ENCODE peak calls at places on chromosomes 1 and 21, in seven cellular contexts. One of them, this sample, is unnamed.

GRCh38 chr21:33019885-33020557 is 5.7 kb upstream of the OLIG2 start:
- DNase-seq in SK-N-SH: peak
- DNase-seq in heart right ventricle: no peak
- DNase-seq in esophagus squamous epithelium: no peak
- DNase-seq in astrocyte of the cerebellum: no peak
- DNase-seq in mucosa of descending colon: no peak
- DNase-seq in AG09309: no peak
- DNase-seq in this sample: no peak

GRCh38 chr1:39406533-39407478 is 84.6 kb upstream of the BMP8A start:
- DNase-seq in mucosa of descending colon: no peak
- DNase-seq in SK-N-SH: no peak
- DNase-seq in esophagus squamous epithelium: no peak
- DNase-seq in astrocyte of the cerebellum: peak
- DNase-seq in AG09309: no peak
- DNase-seq in heart right ventricle: no peak
- DNase-seq in this sample: no peak

GRCh38 chr1:85566890-85567289 is 13.7 kb upstream of the CCN1 start:
- DNase-seq in SK-N-SH: no peak
- DNase-seq in AG09309: no peak
- DNase-seq in heart right ventricle: no peak
- DNase-seq in mucosa of descending colon: no peak
- DNase-seq in astrocyte of the cerebellum: no peak
- DNase-seq in esophagus squamous epithelium: no peak
- DNase-seq in this sample: no peak

GRCh38 chr1:162918111-162918754 is 57.3 kb upstream of the CCDC190 start:
- DNase-seq in heart right ventricle: no peak
- DNase-seq in astrocyte of the cerebellum: no peak
- DNase-seq in AG09309: no peak
- DNase-seq in esophagus squamous epithelium: no peak
- DNase-seq in mucosa of descending colon: no peak
- DNase-seq in SK-N-SH: peak
- DNase-seq in this sample: no peak

GRCh38 chr1:116420417-116421200 is 47.6 kb downstream of the ATP1A1 start:
- DNase-seq in esophagus squamous epithelium: no peak
- DNase-seq in SK-N-SH: no peak
- DNase-seq in AG09309: no peak
- DNase-seq in astrocyte of the cerebellum: no peak
- DNase-seq in mucosa of descending colon: no peak
- DNase-seq in heart right ventricle: no peak
- DNase-seq in this sample: no peak

GRCh38 chr1:180230416-180230790 is 339 bp downstream of the LHX4 start:
- DNase-seq in heart right ventricle: no peak
- DNase-seq in mucosa of descending colon: no peak
- DNase-seq in AG09309: no peak
- DNase-seq in SK-N-SH: no peak
- DNase-seq in esophagus squamous epithelium: no peak
- DNase-seq in astrocyte of the cerebellum: no peak
- DNase-seq in this sample: no peak

GRCh38 chr1:50422946-50423669 is at the start of gene DMRTA2:
- DNase-seq in esophagus squamous epithelium: no peak
- DNase-seq in SK-N-SH: peak
- DNase-seq in AG09309: no peak
- DNase-seq in astrocyte of the cerebellum: no peak
- DNase-seq in heart right ventricle: no peak
- DNase-seq in mucosa of descending colon: peak
- DNase-seq in this sample: no peak

GRCh38 chr1:96966536-96967138 is 245.1 kb downstream of the PTBP2 start:
- DNase-seq in SK-N-SH: peak
- DNase-seq in esophagus squamous epithelium: no peak
- DNase-seq in astrocyte of the cerebellum: peak
- DNase-seq in heart right ventricle: peak
- DNase-seq in mucosa of descending colon: peak
- DNase-seq in AG09309: peak
- DNase-seq in this sample: no peak

GRCh38 chr1:7967206-7967605 is 5.7 kb downstream of the PARK7 start:
- DNase-seq in heart right ventricle: no peak
- DNase-seq in mucosa of descending colon: no peak
- DNase-seq in esophagus squamous epithelium: no peak
- DNase-seq in AG09309: no peak
- DNase-seq in astrocyte of the cerebellum: no peak
- DNase-seq in SK-N-SH: no peak
- DNase-seq in this sample: no peak

GRCh38 chr1:105492941-105493340 is 1563.5 kb upstream of the PRMT6 start:
- DNase-seq in AG09309: no peak
- DNase-seq in heart right ventricle: no peak
- DNase-seq in astrocyte of the cerebellum: no peak
- DNase-seq in SK-N-SH: no peak
- DNase-seq in mucosa of descending colon: no peak
- DNase-seq in esophagus squamous epithelium: no peak
- DNase-seq in this sample: no peak

GRCh38 chr1:97014426-97014825 is 292.8 kb downstream of the PTBP2 start:
- DNase-seq in esophagus squamous epithelium: no peak
- DNase-seq in astrocyte of the cerebellum: no peak
- DNase-seq in AG09309: no peak
- DNase-seq in mucosa of descending colon: no peak
- DNase-seq in SK-N-SH: no peak
- DNase-seq in heart right ventricle: no peak
- DNase-seq in this sample: no peak

GRCh38 chr1:66350001-66350547 is 183.9 kb upstream of the SGIP1 start:
- DNase-seq in AG09309: no peak
- DNase-seq in astrocyte of the cerebellum: no peak
- DNase-seq in mucosa of descending colon: peak
- DNase-seq in heart right ventricle: no peak
- DNase-seq in SK-N-SH: no peak
- DNase-seq in esophagus squamous epithelium: no peak
- DNase-seq in this sample: no peak

DNA sequence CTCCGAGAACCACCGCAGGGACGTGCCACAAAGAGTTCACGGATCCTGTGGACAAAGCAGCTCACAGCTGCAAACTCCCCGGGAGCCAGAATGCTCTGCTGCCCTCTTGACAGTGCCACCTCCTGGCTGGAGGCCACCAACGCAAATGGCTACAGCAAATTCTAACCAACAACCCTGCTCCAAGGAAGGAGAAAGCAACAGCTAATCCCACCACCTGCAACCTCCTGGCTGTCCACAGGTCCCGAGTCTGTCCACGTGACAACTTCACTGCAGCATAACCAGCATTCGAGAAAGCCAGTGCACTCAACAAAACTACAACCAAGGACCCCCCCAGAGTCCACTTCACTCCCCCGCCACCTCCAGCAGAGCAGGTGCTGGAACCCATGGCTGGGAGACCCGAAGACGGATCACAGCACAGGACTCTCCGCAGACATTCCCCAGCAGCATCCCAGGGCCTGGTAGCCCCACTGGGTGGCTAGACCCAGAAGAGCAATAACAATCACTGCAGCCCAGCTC is 17.3 kb downstream of the POFUT2 start:
- DNase-seq in AG09309: no peak
- DNase-seq in mucosa of descending colon: no peak
- DNase-seq in esophagus squamous epithelium: no peak
- DNase-seq in astrocyte of the cerebellum: no peak
- DNase-seq in SK-N-SH: no peak
- DNase-seq in heart right ventricle: no peak
- DNase-seq in this sample: no peak
- TF ChIP-seq CTCF in AG09309: peak
- TF ChIP-seq CTCF in mucosa of descending colon: no peak
- TF ChIP-seq CTCF in esophagus squamous epithelium: no peak
- TF ChIP-seq CTCF in astrocyte of the cerebellum: peak
- TF ChIP-seq CTCF in SK-N-SH: peak
- TF ChIP-seq CTCF in heart right ventricle: no peak
- TF ChIP-seq CTCF in this sample: peak

GRCh38 chr1:56922070-56922469 is 43.7 kb downstream of the C8B start:
- DNase-seq in SK-N-SH: no peak
- DNase-seq in heart right ventricle: no peak
- DNase-seq in mucosa of descending colon: no peak
- DNase-seq in esophagus squamous epithelium: no peak
- DNase-seq in AG09309: no peak
- DNase-seq in astrocyte of the cerebellum: no peak
- DNase-seq in this sample: no peak
- H3K4me3 ChIP-seq in SK-N-SH: no peak
- H3K4me3 ChIP-seq in heart right ventricle: no peak
- H3K4me3 ChIP-seq in mucosa of descending colon: no peak
- H3K4me3 ChIP-seq in esophagus squamous epithelium: no peak
- H3K4me3 ChIP-seq in AG09309: no peak
- H3K4me3 ChIP-seq in astrocyte of the cerebellum: no peak
- H3K4me3 ChIP-seq in this sample: no peak

GRCh38 chr21:29360799-29361765 is 62.4 kb downstream of the BACH1 start:
- DNase-seq in SK-N-SH: no peak
- DNase-seq in astrocyte of the cerebellum: no peak
- DNase-seq in esophagus squamous epithelium: no peak
- DNase-seq in AG09309: no peak
- DNase-seq in heart right ventricle: no peak
- DNase-seq in mucosa of descending colon: no peak
- DNase-seq in this sample: no peak
- TF ChIP-seq CTCF in SK-N-SH: no peak
- TF ChIP-seq CTCF in astrocyte of the cerebellum: peak
- TF ChIP-seq CTCF in esophagus squamous epithelium: no peak
- TF ChIP-seq CTCF in AG09309: no peak
- TF ChIP-seq CTCF in heart right ventricle: no peak
- TF ChIP-seq CTCF in mucosa of descending colon: no peak
- TF ChIP-seq CTCF in this sample: peak

GRCh38 chr1:2145946-2146835 is 48.4 kb downstream of the FAAP20 start:
- DNase-seq in astrocyte of the cerebellum: no peak
- DNase-seq in SK-N-SH: no peak
- DNase-seq in mucosa of descending colon: no peak
- DNase-seq in esophagus squamous epithelium: no peak
- DNase-seq in AG09309: no peak
- DNase-seq in heart right ventricle: no peak
- DNase-seq in this sample: no peak
- H3K4me3 ChIP-seq in astrocyte of the cerebellum: no peak
- H3K4me3 ChIP-seq in SK-N-SH: no peak
- H3K4me3 ChIP-seq in mucosa of descending colon: no peak
- H3K4me3 ChIP-seq in esophagus squamous epithelium: no peak
- H3K4me3 ChIP-seq in AG09309: no peak
- H3K4me3 ChIP-seq in heart right ventricle: no peak
- H3K4me3 ChIP-seq in this sample: no peak

GRCh38 chr1:164704954-164705353 is 146.0 kb downstream of the PBX1 start:
- DNase-seq in esophagus squamous epithelium: no peak
- DNase-seq in heart right ventricle: no peak
- DNase-seq in mucosa of descending colon: no peak
- DNase-seq in SK-N-SH: peak
- DNase-seq in AG09309: no peak
- DNase-seq in astrocyte of the cerebellum: no peak
- DNase-seq in this sample: no peak
- TF ChIP-seq CTCF in esophagus squamous epithelium: no peak
- TF ChIP-seq CTCF in heart right ventricle: no peak
- TF ChIP-seq CTCF in mucosa of descending colon: no peak
- TF ChIP-seq CTCF in SK-N-SH: peak
- TF ChIP-seq CTCF in AG09309: no peak
- TF ChIP-seq CTCF in astrocyte of the cerebellum: peak
- TF ChIP-seq CTCF in this sample: peak

DNA sequence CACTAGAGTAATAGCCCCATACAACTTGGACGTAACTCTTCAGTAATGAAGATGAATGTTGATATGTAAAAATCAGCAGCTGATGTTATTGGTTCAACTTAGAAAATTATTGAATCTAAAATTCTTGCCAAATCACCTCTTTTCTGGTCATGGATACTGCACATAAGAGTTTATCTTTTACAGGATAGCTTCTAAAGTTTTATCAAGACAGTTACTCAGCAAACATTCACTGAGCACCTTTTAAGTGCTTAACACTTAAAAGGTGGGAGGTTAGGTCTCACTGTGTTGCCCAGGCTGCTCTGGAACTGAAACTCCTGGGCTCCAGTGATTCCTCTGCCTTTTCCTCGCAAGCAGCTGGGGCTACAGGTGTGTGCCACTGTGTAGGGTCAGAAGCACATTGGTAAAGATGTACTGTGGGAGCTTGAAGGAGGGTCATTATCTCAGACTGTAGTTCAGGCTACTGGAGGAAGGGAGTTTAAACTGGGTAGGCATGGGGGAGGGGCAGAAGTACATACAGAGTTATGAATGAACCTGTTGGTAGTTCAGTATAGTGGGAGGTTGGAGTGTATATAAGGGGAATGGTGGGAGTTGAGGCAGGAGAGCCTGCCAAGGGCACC is 2.0 kb downstream of the MPZL1 start:
- DNase-seq in heart right ventricle: no peak
- DNase-seq in astrocyte of the cerebellum: no peak
- DNase-seq in AG09309: no peak
- DNase-seq in SK-N-SH: no peak
- DNase-seq in mucosa of descending colon: peak
- DNase-seq in esophagus squamous epithelium: no peak
- DNase-seq in this sample: no peak
- H3K4me3 ChIP-seq in heart right ventricle: peak
- H3K4me3 ChIP-seq in astrocyte of the cerebellum: peak
- H3K4me3 ChIP-seq in AG09309: peak
- H3K4me3 ChIP-seq in SK-N-SH: no peak
- H3K4me3 ChIP-seq in mucosa of descending colon: no peak
- H3K4me3 ChIP-seq in esophagus squamous epithelium: no peak
- H3K4me3 ChIP-seq in this sample: peak

GRCh38 chr1:228241259-228241658 is 33.4 kb downstream of the OBSCN start:
- DNase-seq in astrocyte of the cerebellum: no peak
- DNase-seq in AG09309: no peak
- DNase-seq in SK-N-SH: no peak
- DNase-seq in heart right ventricle: no peak
- DNase-seq in mucosa of descending colon: no peak
- DNase-seq in esophagus squamous epithelium: no peak
- DNase-seq in this sample: no peak

GRCh38 chr1:228242313-228242864 is 34.5 kb downstream of the OBSCN start:
- DNase-seq in astrocyte of the cerebellum: no peak
- DNase-seq in SK-N-SH: no peak
- DNase-seq in mucosa of descending colon: no peak
- DNase-seq in heart right ventricle: no peak
- DNase-seq in esophagus squamous epithelium: no peak
- DNase-seq in AG09309: no peak
- DNase-seq in this sample: no peak

GRCh38 chr1:228243093-228243492 is 35.2 kb downstream of the OBSCN start:
- DNase-seq in SK-N-SH: no peak
- DNase-seq in AG09309: no peak
- DNase-seq in esophagus squamous epithelium: no peak
- DNase-seq in heart right ventricle: no peak
- DNase-seq in mucosa of descending colon: no peak
- DNase-seq in astrocyte of the cerebellum: no peak
- DNase-seq in this sample: no peak

GRCh38 chr1:228238461-228238860 is 30.6 kb downstream of the OBSCN start:
- DNase-seq in SK-N-SH: no peak
- DNase-seq in heart right ventricle: no peak
- DNase-seq in AG09309: no peak
- DNase-seq in astrocyte of the cerebellum: no peak
- DNase-seq in esophagus squamous epithelium: no peak
- DNase-seq in mucosa of descending colon: no peak
- DNase-seq in this sample: no peak

DNA sequence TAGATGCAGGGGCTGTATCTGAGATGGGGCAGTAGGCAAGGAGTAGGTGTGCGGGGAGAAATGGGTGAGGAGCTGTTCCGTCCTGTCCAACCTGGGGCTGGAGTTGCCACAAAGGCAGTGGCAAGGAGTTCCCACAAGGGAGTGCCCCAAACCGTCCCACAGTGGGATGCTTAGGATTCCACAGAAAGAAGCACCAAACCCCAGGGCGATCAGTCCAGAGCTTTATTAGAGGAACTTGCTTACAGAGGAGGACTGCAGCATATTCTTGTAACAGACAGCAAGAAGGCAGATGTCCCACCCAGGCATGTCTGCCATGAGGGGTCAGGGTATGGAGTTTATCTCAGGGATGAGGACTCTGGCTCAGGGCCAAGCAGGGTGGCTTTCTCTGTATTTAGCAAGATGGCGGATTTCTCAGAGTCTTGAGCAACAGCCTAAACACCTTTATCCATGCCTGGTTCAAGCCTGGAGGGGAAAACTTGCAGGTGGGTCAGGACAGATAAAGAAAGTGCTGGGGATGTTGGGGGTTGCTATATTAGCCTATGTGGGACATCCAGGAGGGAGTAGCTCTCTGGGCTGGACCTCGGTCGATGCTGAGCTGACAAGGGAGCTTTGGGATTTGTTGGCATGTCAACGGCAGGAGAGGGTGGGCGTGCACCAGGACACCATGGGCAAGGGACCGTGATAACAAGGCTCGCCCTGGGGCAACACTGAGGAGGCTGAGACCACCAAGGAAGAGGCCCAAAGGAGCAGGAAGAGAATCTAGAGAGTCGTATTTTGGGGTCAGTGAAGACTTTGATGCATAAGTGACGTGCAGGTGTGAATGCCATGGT is 32.8 kb downstream of the OBSCN start:
- DNase-seq in esophagus squamous epithelium: no peak
- DNase-seq in SK-N-SH: no peak
- DNase-seq in mucosa of descending colon: no peak
- DNase-seq in astrocyte of the cerebellum: no peak
- DNase-seq in heart right ventricle: no peak
- DNase-seq in AG09309: no peak
- DNase-seq in this sample: no peak
- TF ChIP-seq CTCF in esophagus squamous epithelium: no peak
- TF ChIP-seq CTCF in SK-N-SH: no peak
- TF ChIP-seq CTCF in mucosa of descending colon: no peak
- TF ChIP-seq CTCF in astrocyte of the cerebellum: no peak
- TF ChIP-seq CTCF in heart right ventricle: no peak
- TF ChIP-seq CTCF in AG09309: no peak
- TF ChIP-seq CTCF in this sample: no peak

This sample was measured in epithelial cell of proximal tubule.